ENCODE peak calls at places on chromosomes 11 and 22, in ten cellular contexts. V, F, O, R, Y, X, T, S, C and A are unnamed samples.
A peak's percentile ranks its signal among the peaks of the same experiment; 100 is the strongest.

GRCh38 chr11:30023037-30023436 is 6.2 kb upstream of the KCNA4 start:
- DNase-seq in V (no peak), F (no peak), O (no peak), R (no peak), Y (no peak), X (no peak), T (no peak), S (no peak), C (no peak), A (no peak)

GRCh38 chr22:46547179-46547882 is 9.9 kb upstream of the CELSR1 start:
- DNase-seq in V (peak; percentile 77), F (no peak), O (peak; percentile 59), R (no peak), Y (no peak), X (no peak), T (no peak), S (no peak), C (no peak), A (no peak)

GRCh38 chr11:47318166-47318565 is 34.3 kb downstream of the MYBPC3 start:
- DNase-seq in V (no peak), F (no peak), O (no peak), R (no peak), Y (no peak), X (no peak), T (no peak), S (no peak), C (no peak), A (no peak)

GRCh38 chr11:128453444-128454336 is 133.7 kb downstream of the ETS1 start:
- DNase-seq in V (peak; percentile 75), F (peak; percentile 73), O (no peak), R (no peak), Y (peak; percentile 55), X (no peak), T (peak; percentile 59), S (no peak), C (no peak), A (no peak)

GRCh38 chr22:49751318-49751967 is 76.2 kb downstream of the BRD1 start:
- DNase-seq in V (no peak), F (no peak), O (no peak), R (no peak), Y (no peak), X (peak; percentile 54), T (peak; percentile 18), S (peak; percentile 59), C (no peak), A (peak; percentile 59)

GRCh38 chr11:68927280-68928107 is 23.8 kb downstream of the IGHMBP2 start:
- DNase-seq in V (no peak), F (no peak), O (peak; percentile 71), R (no peak), Y (no peak), X (no peak), T (peak; percentile 43), S (peak; percentile 48), C (no peak), A (no peak)

GRCh38 chr11:78037825-78038620 is 14.9 kb upstream of the KCTD14 start:
- DNase-seq in V (no peak), F (no peak), O (no peak), R (no peak), Y (no peak), X (no peak), T (no peak), S (no peak), C (no peak), A (no peak)

GRCh38 chr11:34668583-34669053 is 47.7 kb downstream of the EHF start:
- DNase-seq in V (no peak), F (no peak), O (no peak), R (no peak), Y (no peak), X (no peak), T (no peak), S (no peak), C (no peak), A (no peak)

GRCh38 chr11:19607656-19608360 is 104.8 kb upstream of the NAV2 start:
- DNase-seq in V (no peak), F (no peak), O (no peak), R (no peak), Y (no peak), X (no peak), T (no peak), S (no peak), C (no peak), A (no peak)

GRCh38 chr11:128323381-128323780 is 264.0 kb downstream of the ETS1 start:
- DNase-seq in V (no peak), F (no peak), O (no peak), R (no peak), Y (no peak), X (no peak), T (no peak), S (no peak), C (no peak), A (no peak)

GRCh38 chr22:42236268-42236667 is 34.2 kb downstream of the TCF20 start:
- DNase-seq in V (no peak), F (no peak), O (no peak), R (no peak), Y (no peak), X (no peak), T (no peak), S (no peak), C (no peak), A (no peak)

GRCh38 chr11:59427068-59427382 is 812 bp upstream of the OR5A2 start:
- DNase-seq in V (peak; percentile 11), F (no peak), O (no peak), R (no peak), Y (no peak), X (no peak), T (no peak), S (no peak), C (no peak), A (no peak)

GRCh38 chr11:79249341-79249993 is 191.4 kb downstream of the TENM4 start:
- DNase-seq in V (no peak), F (no peak), O (no peak), R (no peak), Y (no peak), X (no peak), T (no peak), S (no peak), C (no peak), A (no peak)

GRCh38 chr11:70016666-70017347 is 61.3 kb upstream of the ANO1 start:
- DNase-seq in V (peak; percentile 76), F (no peak), O (peak; percentile 41), R (no peak), Y (no peak), X (no peak), T (no peak), S (no peak), C (no peak), A (no peak)

GRCh38 chr22:19800761-19801244 is 40.2 kb downstream of the TBX1 start:
- DNase-seq in V (no peak), F (no peak), O (no peak), R (no peak), Y (no peak), X (no peak), T (no peak), S (no peak), C (no peak), A (no peak)

GRCh38 chr22:45181766-45182165 is 18.0 kb downstream of the NUP50 start:
- DNase-seq in V (no peak), F (no peak), O (no peak), R (no peak), Y (no peak), X (no peak), T (no peak), S (no peak), C (no peak), A (no peak)

GRCh38 chr11:65712633-65713076 is 603 bp downstream of the KAT5 start:
- DNase-seq in V (no peak), F (no peak), O (peak; percentile 73), R (no peak), Y (no peak), X (no peak), T (no peak), S (no peak), C (no peak), A (no peak)

GRCh38 chr11:363948-364761 is 5.1 kb upstream of the B4GALNT4 start:
- DNase-seq in V (peak; percentile 85), F (no peak), O (peak; percentile 91), R (peak; percentile 84), Y (no peak), X (no peak), T (peak; percentile 78), S (peak; percentile 83), C (peak; percentile 38), A (no peak)

GRCh38 chr11:57546869-57547518 is 9.6 kb downstream of the SMTNL1 start:
- DNase-seq in V (no peak), F (no peak), O (no peak), R (no peak), Y (no peak), X (no peak), T (no peak), S (peak; percentile 20), C (peak; percentile 59), A (no peak)
- TF ChIP-seq CTCF in V (no peak), F (no peak), O (no peak), R (no peak), Y (no peak), X (no peak), T (no peak), S (no peak), C (no peak), A (no peak)

GRCh38 chr11:61688368-61689163 is 8.4 kb downstream of the DAGLA start:
- DNase-seq in V (peak; percentile 34), F (peak; percentile 66), O (no peak), R (peak; percentile 89), Y (no peak), X (no peak), T (peak; percentile 70), S (peak; percentile 81), C (no peak), A (peak; percentile 86)
- H3K27ac ChIP-seq in V (peak overlapping the region; percentile 82), F (peak overlapping the region; percentile 60), O (peak overlapping the region; percentile 72), R (peak overlapping the region; percentile 75), Y (no peak overlapping the region), X (peak overlapping the region; percentile 74), T (peak overlapping the region; percentile 50), S (peak overlapping the region; percentile 61), C (peak overlapping the region; percentile 65), A (no peak overlapping the region)

DNA sequence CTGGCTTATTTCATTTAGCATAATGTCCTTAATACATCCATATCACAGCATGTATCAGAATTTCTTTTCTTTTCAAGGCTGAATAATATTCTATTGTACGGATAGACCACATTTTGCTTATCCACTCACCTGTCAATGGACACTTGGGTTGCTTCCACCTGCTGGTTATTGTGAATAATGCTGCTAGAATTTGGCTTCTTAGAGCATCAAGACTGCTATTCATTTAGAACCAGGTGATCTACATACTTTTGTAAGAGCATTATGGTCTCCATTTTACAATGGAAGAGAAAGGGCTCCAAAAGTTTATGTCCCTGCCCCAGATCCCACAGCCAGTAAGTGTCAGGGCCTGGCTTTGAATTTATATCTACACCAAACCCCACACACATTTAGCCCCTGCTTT is 100.7 kb upstream of the CD82 start:
- DNase-seq in V (no peak), F (no peak), O (no peak), R (no peak), Y (no peak), X (no peak), T (no peak), S (no peak), C (no peak), A (no peak)
- TF ChIP-seq CTCF in V (no peak), F (no peak), O (no peak), R (no peak), Y (no peak), X (no peak), T (no peak), S (no peak), C (no peak), A (no peak)

DNA sequence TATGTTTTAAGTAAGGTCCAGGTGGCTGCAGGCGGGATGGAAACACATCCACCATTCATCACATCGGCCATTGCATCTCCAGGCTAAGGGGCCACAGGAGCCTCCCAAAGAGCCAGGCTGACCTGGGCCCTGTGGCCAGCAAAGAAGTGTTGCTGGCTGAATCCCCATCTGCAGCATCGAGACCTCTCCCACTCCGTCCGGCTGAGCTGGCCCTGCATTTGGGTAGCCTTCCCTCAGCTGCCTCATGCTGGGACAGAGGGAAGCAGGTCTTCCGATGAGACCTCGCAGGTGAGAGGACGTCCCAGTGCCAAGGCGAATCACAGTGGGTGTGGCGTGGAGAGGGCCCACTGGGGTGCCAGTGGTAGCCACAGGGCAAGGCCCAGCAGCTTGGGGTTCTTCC is 24.5 kb downstream of the RSPH14 start:
- DNase-seq in V (no peak), F (no peak), O (no peak), R (no peak), Y (no peak), X (no peak), T (no peak), S (no peak), C (no peak), A (no peak)
- H3K27ac ChIP-seq in V (no peak overlapping the region), F (no peak overlapping the region), O (no peak overlapping the region), R (no peak overlapping the region), Y (no peak overlapping the region), X (no peak overlapping the region), T (no peak overlapping the region), S (no peak overlapping the region), C (no peak overlapping the region), A (no peak overlapping the region)